ENCODE peak calls at places on chromosome 5, in ten cellular contexts. R is GM23248; N is breast epithelium; L is hippocampal formation; Y is stimulated activated CD8-positive, alpha-beta memory T cell treated with anti-CD3 and anti-CD28 coated beads, Interleukin-4, amount 100 ng/mL, for 24 hours; Z is activated T-helper 1 cell treated with anti-CD3 and anti-CD28 coated beads, Interleukin-12 subunit alpha, Interleukin-12 subunit beta, Interleukin-2, Interleukin-4 antibody, amounts not matched to agents 30 ng/mL and 10 ng/mL and 1 ng/mL, durations not matched to agents 14 hours and 24 hours and 36 hours; Q is coronary artery; H is stimulated activated CD4-positive, alpha-beta T cell treated with anti-CD3 and anti-CD28 coated beads, Interleukin-15, amount 100 ng/mL, for 24 hours; W is dorsolateral prefrontal cortex; K is AG09309. D is an unnamed sample.

GRCh38 chr5:8012131-8012977 is 143.4 kb downstream of the MTRR start:
- DNase-seq in H (no peak), R (no peak), L (no peak), N (no peak), W (no peak), K (no peak), Y (no peak), Q (no peak), Z (no peak), D (no peak)

GRCh38 chr5:118653155-118653554 is 335.2 kb downstream of the DTWD2 start:
- DNase-seq in K (no peak), Z (no peak), H (no peak), N (no peak), L (no peak), R (no peak), Q (no peak), W (no peak), Y (no peak), D (no peak)

GRCh38 chr5:93107828-93108520 is 473.0 kb downstream of the NR2F1-AS1 start:
- DNase-seq in L (no peak), Z (no peak), N (no peak), W (no peak), Y (no peak), Q (no peak), K (no peak), H (no peak), R (no peak), D (no peak)

GRCh38 chr5:15575566-15576195 is 75.7 kb downstream of the FBXL7 start:
- DNase-seq in W (no peak), Y (no peak), N (no peak), Q (no peak), Z (no peak), L (no peak), R (peak; percentile 36), K (no peak), H (no peak), D (no peak)

GRCh38 chr5:157473383-157474370 is 13.7 kb downstream of the NIPAL4 start:
- DNase-seq in Y (no peak), N (no peak), H (no peak), K (no peak), R (peak; percentile 69), L (no peak), Z (no peak), Q (no peak), W (no peak), D (no peak)

GRCh38 chr5:65050140-65050539 is 281.4 kb downstream of the CWC27 start:
- DNase-seq in N (no peak), Y (no peak), H (no peak), W (no peak), Z (no peak), R (no peak), Q (no peak), L (no peak), K (no peak), D (no peak)

GRCh38 chr5:65811895-65812294 is 89.9 kb downstream of the NLN start:
- DNase-seq in N (no peak), Y (no peak), Z (no peak), R (no peak), W (no peak), H (no peak), K (no peak), Q (no peak), L (no peak), D (no peak)

GRCh38 chr5:81397169-81397568 is 3.2 kb upstream of the ACOT12 start:
- DNase-seq in W (no peak), R (peak; percentile 50), L (no peak), H (no peak), Q (no peak), Z (no peak), Y (no peak), N (no peak), K (peak; percentile 8), D (no peak)

GRCh38 chr5:1029945-1030625 is 21.5 kb downstream of the NKD2 start:
- DNase-seq in H (no peak), K (no peak), L (no peak), N (no peak), R (no peak), Z (no peak), Q (no peak), W (no peak), Y (no peak), D (no peak)

GRCh38 chr5:98170994-98171393 is 602.5 kb upstream of the RGMB start:
- DNase-seq in Z (no peak), H (no peak), K (no peak), N (no peak), L (no peak), Y (no peak), W (no peak), Q (no peak), R (no peak), D (no peak)

GRCh38 chr5:33180900-33181299 is 259.9 kb upstream of the TARS1 start:
- DNase-seq in Y (no peak), R (peak; percentile 69), N (no peak), H (no peak), Q (no peak), W (no peak), L (no peak), Z (no peak), K (peak; percentile 33), D (no peak)

GRCh38 chr5:31463341-31463740 is 68.6 kb downstream of the DROSHA start:
- DNase-seq in L (no peak), K (no peak), H (no peak), Y (no peak), W (no peak), N (no peak), R (peak; percentile 44), Z (no peak), Q (no peak), D (no peak)

GRCh38 chr5:10741661-10742060 is 19.4 kb downstream of the DAP start:
- DNase-seq in L (no peak), N (no peak), Y (no peak), K (no peak), R (no peak), W (no peak), H (no peak), Z (no peak), Q (no peak), D (no peak)

GRCh38 chr5:149371296-149371962 is 7.7 kb downstream of the IL17B start:
- DNase-seq in W (no peak), L (peak; percentile 17), N (no peak), Z (peak; percentile 52), H (peak; percentile 76), R (peak; percentile 73), K (no peak), Q (peak; percentile 76), Y (peak; percentile 41), D (peak; percentile 52)

GRCh38 chr5:165325201-165325600 is 1819.8 kb downstream of the MAT2B start:
- DNase-seq in Y (no peak), Z (no peak), Q (no peak), H (no peak), W (no peak), R (no peak), K (no peak), L (no peak), N (no peak), D (no peak)

GRCh38 chr5:134123360-134123759 is 8.9 kb downstream of the TCF7 start:
- DNase-seq in K (no peak), Z (no peak), W (no peak), R (no peak), N (no peak), Y (no peak), L (no peak), Q (no peak), H (no peak), D (no peak)

GRCh38 chr5:14032944-14033343 is 88.5 kb upstream of the DNAH5 start:
- DNase-seq in L (no peak), K (no peak), R (peak; percentile 89), Q (no peak), Y (no peak), H (no peak), W (no peak), N (no peak), Z (no peak), D (no peak)

GRCh38 chr5:161846731-161847130 is 1.2 kb upstream of the GABRA1 start:
- DNase-seq in Y (no peak), W (no peak), N (no peak), K (no peak), L (no peak), Z (no peak), Q (no peak), H (no peak), R (peak; percentile 8), D (no peak)

GRCh38 chr5:181241393-181241975 is 2.2 kb downstream of the RACK1 start:
- DNase-seq in N (no peak), K (peak; percentile 58), Q (no peak), H (peak; percentile 71), Z (peak; percentile 25), Y (no peak), L (no peak), W (no peak), R (peak; percentile 96), D (no peak)

GRCh38 chr5:42811591-42812392 is at the start of gene SELENOP:
- DNase-seq in L (peak; percentile 73), R (peak; percentile 19), Q (no peak), N (peak; percentile 79), H (no peak), Y (no peak), W (no peak), K (no peak), Z (no peak), D (peak; percentile 84)

GRCh38 chr5:14405706-14406553 is 175.7 kb upstream of the OTULINL start:
- DNase-seq in R (peak; percentile 36), L (no peak), Q (no peak), Y (no peak), W (no peak), N (no peak), H (no peak), Z (no peak), K (no peak), D (no peak)

GRCh38 chr5:73513996-73514395 is 15.8 kb downstream of the BTF3 start:
- DNase-seq in Q (no peak), Z (no peak), L (no peak), Y (no peak), N (no peak), W (no peak), R (no peak), H (no peak), K (no peak), D (no peak)

GRCh38 chr5:117013280-117013877 is 438.8 kb upstream of the SEMA6A start:
- DNase-seq in Q (no peak), Z (no peak), L (no peak), W (no peak), N (no peak), R (no peak), H (no peak), K (no peak), Y (no peak), D (no peak)

GRCh38 chr5:58085800-58086199 is 374.1 kb downstream of the PLK2 start:
- DNase-seq in L (no peak), W (no peak), Y (no peak), R (peak; percentile 39), K (no peak), N (no peak), Z (no peak), Q (no peak), H (no peak), D (no peak)

GRCh38 chr5:51378778-51379652 is 4.2 kb upstream of the ISL1 start:
- DNase-seq in Z (no peak), Y (no peak), N (no peak), K (no peak), Q (no peak), L (no peak), R (peak; percentile 18), H (no peak), W (no peak), D (no peak)

GRCh38 chr5:135045488-135045887 is 11.5 kb upstream of the PITX1 start:
- DNase-seq in K (no peak), Q (no peak), R (no peak), Y (no peak), N (no peak), H (no peak), Z (no peak), L (no peak), W (no peak), D (no peak)

GRCh38 chr5:17343675-17344074 is 126.2 kb downstream of the BASP1 start:
- DNase-seq in L (no peak), N (no peak), Z (no peak), H (no peak), W (no peak), Y (no peak), Q (no peak), R (peak; percentile 79), K (peak; percentile 61), D (no peak)

GRCh38 chr5:76874088-76874581 is 24.3 kb downstream of the S100Z start:
- DNase-seq in Y (no peak), H (no peak), W (no peak), Z (no peak), R (no peak), N (no peak), L (no peak), Q (no peak), K (no peak), D (no peak)

D was measured in tibial nerve.